ENCODE peak calls at places on chromosomes 11 and 22, in seven cellular contexts. One of them, this sample, is unnamed.

GRCh38 chr11:1298695-1299492 is 10.5 kb downstream of the TOLLIP start:
- DNase-seq in stimulated activated effector memory CD8-positive, alpha-beta T cell treated with anti-CD3 and anti-CD28 coated beads, Interleukin-12 subunit alpha, Interleukin-12 subunit beta, amount 100 ng/mL, for 72 hours: no peak
- DNase-seq in stimulated activated CD4-positive, alpha-beta T cell treated with anti-CD3 and anti-CD28 coated beads, Interleukin-12 subunit alpha, Interleukin-12 subunit beta, amount 100 ng/mL, for 4 hours: no peak
- DNase-seq in pancreas: peak
- DNase-seq in NCI-H1105: no peak
- DNase-seq in Calu3: peak
- DNase-seq in progenitor cell of endocrine pancreas: no peak
- DNase-seq in this sample: peak

GRCh38 chr11:128906185-128907065 is 15.3 kb downstream of the KCNJ5 start:
- DNase-seq in stimulated activated effector memory CD8-positive, alpha-beta T cell treated with anti-CD3 and anti-CD28 coated beads, Interleukin-12 subunit alpha, Interleukin-12 subunit beta, amount 100 ng/mL, for 72 hours: no peak
- DNase-seq in stimulated activated CD4-positive, alpha-beta T cell treated with anti-CD3 and anti-CD28 coated beads, Interleukin-12 subunit alpha, Interleukin-12 subunit beta, amount 100 ng/mL, for 4 hours: no peak
- DNase-seq in pancreas: no peak
- DNase-seq in NCI-H1105: no peak
- DNase-seq in Calu3: no peak
- DNase-seq in progenitor cell of endocrine pancreas: no peak
- DNase-seq in this sample: no peak

GRCh38 chr11:47981667-47982404 is 1.5 kb downstream of the PTPRJ start:
- DNase-seq in stimulated activated effector memory CD8-positive, alpha-beta T cell treated with anti-CD3 and anti-CD28 coated beads, Interleukin-12 subunit alpha, Interleukin-12 subunit beta, amount 100 ng/mL, for 72 hours: peak
- DNase-seq in stimulated activated CD4-positive, alpha-beta T cell treated with anti-CD3 and anti-CD28 coated beads, Interleukin-12 subunit alpha, Interleukin-12 subunit beta, amount 100 ng/mL, for 4 hours: no peak
- DNase-seq in pancreas: no peak
- DNase-seq in NCI-H1105: no peak
- DNase-seq in Calu3: no peak
- DNase-seq in progenitor cell of endocrine pancreas: no peak
- DNase-seq in this sample: no peak

GRCh38 chr22:27588273-27588672 is 213.3 kb downstream of the MN1 start:
- DNase-seq in stimulated activated effector memory CD8-positive, alpha-beta T cell treated with anti-CD3 and anti-CD28 coated beads, Interleukin-12 subunit alpha, Interleukin-12 subunit beta, amount 100 ng/mL, for 72 hours: no peak
- DNase-seq in stimulated activated CD4-positive, alpha-beta T cell treated with anti-CD3 and anti-CD28 coated beads, Interleukin-12 subunit alpha, Interleukin-12 subunit beta, amount 100 ng/mL, for 4 hours: no peak
- DNase-seq in pancreas: peak
- DNase-seq in NCI-H1105: no peak
- DNase-seq in Calu3: peak
- DNase-seq in progenitor cell of endocrine pancreas: peak
- DNase-seq in this sample: no peak

GRCh38 chr11:93958991-93959390 is 62.2 kb upstream of the HEPHL1 start:
- DNase-seq in stimulated activated effector memory CD8-positive, alpha-beta T cell treated with anti-CD3 and anti-CD28 coated beads, Interleukin-12 subunit alpha, Interleukin-12 subunit beta, amount 100 ng/mL, for 72 hours: no peak
- DNase-seq in stimulated activated CD4-positive, alpha-beta T cell treated with anti-CD3 and anti-CD28 coated beads, Interleukin-12 subunit alpha, Interleukin-12 subunit beta, amount 100 ng/mL, for 4 hours: no peak
- DNase-seq in pancreas: peak
- DNase-seq in NCI-H1105: peak
- DNase-seq in Calu3: no peak
- DNase-seq in progenitor cell of endocrine pancreas: no peak
- DNase-seq in this sample: no peak

GRCh38 chr11:102924851-102925380 is 30.6 kb downstream of the MMP13 start:
- DNase-seq in stimulated activated effector memory CD8-positive, alpha-beta T cell treated with anti-CD3 and anti-CD28 coated beads, Interleukin-12 subunit alpha, Interleukin-12 subunit beta, amount 100 ng/mL, for 72 hours: no peak
- DNase-seq in stimulated activated CD4-positive, alpha-beta T cell treated with anti-CD3 and anti-CD28 coated beads, Interleukin-12 subunit alpha, Interleukin-12 subunit beta, amount 100 ng/mL, for 4 hours: no peak
- DNase-seq in pancreas: no peak
- DNase-seq in NCI-H1105: no peak
- DNase-seq in Calu3: no peak
- DNase-seq in progenitor cell of endocrine pancreas: no peak
- DNase-seq in this sample: no peak

GRCh38 chr22:30204742-30205111 is 41.8 kb downstream of the LIF start:
- DNase-seq in stimulated activated effector memory CD8-positive, alpha-beta T cell treated with anti-CD3 and anti-CD28 coated beads, Interleukin-12 subunit alpha, Interleukin-12 subunit beta, amount 100 ng/mL, for 72 hours: no peak
- DNase-seq in stimulated activated CD4-positive, alpha-beta T cell treated with anti-CD3 and anti-CD28 coated beads, Interleukin-12 subunit alpha, Interleukin-12 subunit beta, amount 100 ng/mL, for 4 hours: no peak
- DNase-seq in pancreas: no peak
- DNase-seq in NCI-H1105: no peak
- DNase-seq in Calu3: no peak
- DNase-seq in progenitor cell of endocrine pancreas: no peak
- DNase-seq in this sample: peak

GRCh38 chr11:112555491-112556364 is 295.1 kb upstream of the PLET1 start:
- DNase-seq in stimulated activated effector memory CD8-positive, alpha-beta T cell treated with anti-CD3 and anti-CD28 coated beads, Interleukin-12 subunit alpha, Interleukin-12 subunit beta, amount 100 ng/mL, for 72 hours: peak
- DNase-seq in stimulated activated CD4-positive, alpha-beta T cell treated with anti-CD3 and anti-CD28 coated beads, Interleukin-12 subunit alpha, Interleukin-12 subunit beta, amount 100 ng/mL, for 4 hours: peak
- DNase-seq in pancreas: peak
- DNase-seq in NCI-H1105: peak
- DNase-seq in Calu3: peak
- DNase-seq in progenitor cell of endocrine pancreas: peak
- DNase-seq in this sample: peak

GRCh38 chr11:96126917-96127595 is 203.1 kb upstream of the MTMR2 start:
- DNase-seq in stimulated activated effector memory CD8-positive, alpha-beta T cell treated with anti-CD3 and anti-CD28 coated beads, Interleukin-12 subunit alpha, Interleukin-12 subunit beta, amount 100 ng/mL, for 72 hours: no peak
- DNase-seq in stimulated activated CD4-positive, alpha-beta T cell treated with anti-CD3 and anti-CD28 coated beads, Interleukin-12 subunit alpha, Interleukin-12 subunit beta, amount 100 ng/mL, for 4 hours: no peak
- DNase-seq in pancreas: no peak
- DNase-seq in NCI-H1105: peak
- DNase-seq in Calu3: no peak
- DNase-seq in progenitor cell of endocrine pancreas: no peak
- DNase-seq in this sample: no peak

GRCh38 chr11:63871962-63872832 is 33.3 kb downstream of the MARK2 start:
- DNase-seq in stimulated activated effector memory CD8-positive, alpha-beta T cell treated with anti-CD3 and anti-CD28 coated beads, Interleukin-12 subunit alpha, Interleukin-12 subunit beta, amount 100 ng/mL, for 72 hours: peak
- DNase-seq in stimulated activated CD4-positive, alpha-beta T cell treated with anti-CD3 and anti-CD28 coated beads, Interleukin-12 subunit alpha, Interleukin-12 subunit beta, amount 100 ng/mL, for 4 hours: no peak
- DNase-seq in pancreas: peak
- DNase-seq in NCI-H1105: no peak
- DNase-seq in Calu3: peak
- DNase-seq in progenitor cell of endocrine pancreas: peak
- DNase-seq in this sample: peak

GRCh38 chr22:30279389-30279788 is 9.9 kb downstream of the CASTOR1 start:
- DNase-seq in stimulated activated effector memory CD8-positive, alpha-beta T cell treated with anti-CD3 and anti-CD28 coated beads, Interleukin-12 subunit alpha, Interleukin-12 subunit beta, amount 100 ng/mL, for 72 hours: no peak
- DNase-seq in stimulated activated CD4-positive, alpha-beta T cell treated with anti-CD3 and anti-CD28 coated beads, Interleukin-12 subunit alpha, Interleukin-12 subunit beta, amount 100 ng/mL, for 4 hours: no peak
- DNase-seq in pancreas: no peak
- DNase-seq in NCI-H1105: no peak
- DNase-seq in Calu3: no peak
- DNase-seq in progenitor cell of endocrine pancreas: no peak
- DNase-seq in this sample: no peak

GRCh38 chr22:40043086-40043485 is 48.3 kb downstream of the FAM83F start:
- DNase-seq in stimulated activated effector memory CD8-positive, alpha-beta T cell treated with anti-CD3 and anti-CD28 coated beads, Interleukin-12 subunit alpha, Interleukin-12 subunit beta, amount 100 ng/mL, for 72 hours: no peak
- DNase-seq in stimulated activated CD4-positive, alpha-beta T cell treated with anti-CD3 and anti-CD28 coated beads, Interleukin-12 subunit alpha, Interleukin-12 subunit beta, amount 100 ng/mL, for 4 hours: no peak
- DNase-seq in pancreas: peak
- DNase-seq in NCI-H1105: no peak
- DNase-seq in Calu3: no peak
- DNase-seq in progenitor cell of endocrine pancreas: no peak
- DNase-seq in this sample: no peak

GRCh38 chr22:27460596-27461347 is 340.8 kb downstream of the MN1 start:
- DNase-seq in stimulated activated effector memory CD8-positive, alpha-beta T cell treated with anti-CD3 and anti-CD28 coated beads, Interleukin-12 subunit alpha, Interleukin-12 subunit beta, amount 100 ng/mL, for 72 hours: no peak
- DNase-seq in stimulated activated CD4-positive, alpha-beta T cell treated with anti-CD3 and anti-CD28 coated beads, Interleukin-12 subunit alpha, Interleukin-12 subunit beta, amount 100 ng/mL, for 4 hours: no peak
- DNase-seq in pancreas: no peak
- DNase-seq in NCI-H1105: no peak
- DNase-seq in Calu3: no peak
- DNase-seq in progenitor cell of endocrine pancreas: no peak
- DNase-seq in this sample: no peak

GRCh38 chr22:40518840-40519239 is 117.7 kb downstream of the MRTFA start:
- DNase-seq in stimulated activated effector memory CD8-positive, alpha-beta T cell treated with anti-CD3 and anti-CD28 coated beads, Interleukin-12 subunit alpha, Interleukin-12 subunit beta, amount 100 ng/mL, for 72 hours: no peak
- DNase-seq in stimulated activated CD4-positive, alpha-beta T cell treated with anti-CD3 and anti-CD28 coated beads, Interleukin-12 subunit alpha, Interleukin-12 subunit beta, amount 100 ng/mL, for 4 hours: no peak
- DNase-seq in pancreas: no peak
- DNase-seq in NCI-H1105: no peak
- DNase-seq in Calu3: no peak
- DNase-seq in progenitor cell of endocrine pancreas: no peak
- DNase-seq in this sample: no peak

GRCh38 chr11:64536396-64536935 is 54.6 kb upstream of the SLC22A12 start:
- DNase-seq in stimulated activated effector memory CD8-positive, alpha-beta T cell treated with anti-CD3 and anti-CD28 coated beads, Interleukin-12 subunit alpha, Interleukin-12 subunit beta, amount 100 ng/mL, for 72 hours: no peak
- DNase-seq in stimulated activated CD4-positive, alpha-beta T cell treated with anti-CD3 and anti-CD28 coated beads, Interleukin-12 subunit alpha, Interleukin-12 subunit beta, amount 100 ng/mL, for 4 hours: no peak
- DNase-seq in pancreas: no peak
- DNase-seq in NCI-H1105: no peak
- DNase-seq in Calu3: no peak
- DNase-seq in progenitor cell of endocrine pancreas: no peak
- DNase-seq in this sample: peak

GRCh38 chr11:130001491-130002351 is 914 bp downstream of the PRDM10 start:
- DNase-seq in stimulated activated effector memory CD8-positive, alpha-beta T cell treated with anti-CD3 and anti-CD28 coated beads, Interleukin-12 subunit alpha, Interleukin-12 subunit beta, amount 100 ng/mL, for 72 hours: no peak
- DNase-seq in stimulated activated CD4-positive, alpha-beta T cell treated with anti-CD3 and anti-CD28 coated beads, Interleukin-12 subunit alpha, Interleukin-12 subunit beta, amount 100 ng/mL, for 4 hours: peak
- DNase-seq in pancreas: no peak
- DNase-seq in NCI-H1105: peak
- DNase-seq in Calu3: peak
- DNase-seq in progenitor cell of endocrine pancreas: no peak
- DNase-seq in this sample: peak

GRCh38 chr11:105466582-105467228 is 143.2 kb upstream of the GRIA4 start:
- DNase-seq in stimulated activated effector memory CD8-positive, alpha-beta T cell treated with anti-CD3 and anti-CD28 coated beads, Interleukin-12 subunit alpha, Interleukin-12 subunit beta, amount 100 ng/mL, for 72 hours: no peak
- DNase-seq in stimulated activated CD4-positive, alpha-beta T cell treated with anti-CD3 and anti-CD28 coated beads, Interleukin-12 subunit alpha, Interleukin-12 subunit beta, amount 100 ng/mL, for 4 hours: no peak
- DNase-seq in pancreas: no peak
- DNase-seq in NCI-H1105: no peak
- DNase-seq in Calu3: peak
- DNase-seq in progenitor cell of endocrine pancreas: no peak
- DNase-seq in this sample: peak

GRCh38 chr11:126840201-126840886 is 160.2 kb downstream of the KIRREL3 start:
- DNase-seq in stimulated activated effector memory CD8-positive, alpha-beta T cell treated with anti-CD3 and anti-CD28 coated beads, Interleukin-12 subunit alpha, Interleukin-12 subunit beta, amount 100 ng/mL, for 72 hours: no peak
- DNase-seq in stimulated activated CD4-positive, alpha-beta T cell treated with anti-CD3 and anti-CD28 coated beads, Interleukin-12 subunit alpha, Interleukin-12 subunit beta, amount 100 ng/mL, for 4 hours: no peak
- DNase-seq in pancreas: no peak
- DNase-seq in NCI-H1105: no peak
- DNase-seq in Calu3: no peak
- DNase-seq in progenitor cell of endocrine pancreas: no peak
- DNase-seq in this sample: no peak

GRCh38 chr11:68900835-68901381 is 2.7 kb downstream of the MRPL21 start:
- DNase-seq in stimulated activated effector memory CD8-positive, alpha-beta T cell treated with anti-CD3 and anti-CD28 coated beads, Interleukin-12 subunit alpha, Interleukin-12 subunit beta, amount 100 ng/mL, for 72 hours: no peak
- DNase-seq in stimulated activated CD4-positive, alpha-beta T cell treated with anti-CD3 and anti-CD28 coated beads, Interleukin-12 subunit alpha, Interleukin-12 subunit beta, amount 100 ng/mL, for 4 hours: no peak
- DNase-seq in pancreas: no peak
- DNase-seq in NCI-H1105: no peak
- DNase-seq in Calu3: no peak
- DNase-seq in progenitor cell of endocrine pancreas: no peak
- DNase-seq in this sample: no peak

GRCh38 chr22:37559901-37560681 is at the start of gene CDC42EP1:
- DNase-seq in stimulated activated effector memory CD8-positive, alpha-beta T cell treated with anti-CD3 and anti-CD28 coated beads, Interleukin-12 subunit alpha, Interleukin-12 subunit beta, amount 100 ng/mL, for 72 hours: no peak
- DNase-seq in stimulated activated CD4-positive, alpha-beta T cell treated with anti-CD3 and anti-CD28 coated beads, Interleukin-12 subunit alpha, Interleukin-12 subunit beta, amount 100 ng/mL, for 4 hours: no peak
- DNase-seq in pancreas: peak
- DNase-seq in NCI-H1105: no peak
- DNase-seq in Calu3: peak
- DNase-seq in progenitor cell of endocrine pancreas: peak
- DNase-seq in this sample: peak

GRCh38 chr22:48555606-48556005 is 1272.1 kb downstream of the BRD1 start:
- DNase-seq in stimulated activated effector memory CD8-positive, alpha-beta T cell treated with anti-CD3 and anti-CD28 coated beads, Interleukin-12 subunit alpha, Interleukin-12 subunit beta, amount 100 ng/mL, for 72 hours: no peak
- DNase-seq in stimulated activated CD4-positive, alpha-beta T cell treated with anti-CD3 and anti-CD28 coated beads, Interleukin-12 subunit alpha, Interleukin-12 subunit beta, amount 100 ng/mL, for 4 hours: no peak
- DNase-seq in pancreas: no peak
- DNase-seq in NCI-H1105: no peak
- DNase-seq in Calu3: no peak
- DNase-seq in progenitor cell of endocrine pancreas: no peak
- DNase-seq in this sample: no peak

GRCh38 chr11:69489031-69489745 is 7.7 kb downstream of the LINC01488 start:
- DNase-seq in stimulated activated effector memory CD8-positive, alpha-beta T cell treated with anti-CD3 and anti-CD28 coated beads, Interleukin-12 subunit alpha, Interleukin-12 subunit beta, amount 100 ng/mL, for 72 hours: no peak
- DNase-seq in stimulated activated CD4-positive, alpha-beta T cell treated with anti-CD3 and anti-CD28 coated beads, Interleukin-12 subunit alpha, Interleukin-12 subunit beta, amount 100 ng/mL, for 4 hours: no peak
- DNase-seq in pancreas: no peak
- DNase-seq in NCI-H1105: no peak
- DNase-seq in Calu3: no peak
- DNase-seq in progenitor cell of endocrine pancreas: no peak
- DNase-seq in this sample: no peak

GRCh38 chr11:78379039-78379670 is 38.5 kb downstream of the GAB2 start:
- DNase-seq in stimulated activated effector memory CD8-positive, alpha-beta T cell treated with anti-CD3 and anti-CD28 coated beads, Interleukin-12 subunit alpha, Interleukin-12 subunit beta, amount 100 ng/mL, for 72 hours: no peak
- DNase-seq in stimulated activated CD4-positive, alpha-beta T cell treated with anti-CD3 and anti-CD28 coated beads, Interleukin-12 subunit alpha, Interleukin-12 subunit beta, amount 100 ng/mL, for 4 hours: no peak
- DNase-seq in pancreas: no peak
- DNase-seq in NCI-H1105: no peak
- DNase-seq in Calu3: no peak
- DNase-seq in progenitor cell of endocrine pancreas: no peak
- DNase-seq in this sample: no peak

GRCh38 chr11:67606150-67606476 is 623 bp upstream of the NDUFV1 start:
- DNase-seq in stimulated activated effector memory CD8-positive, alpha-beta T cell treated with anti-CD3 and anti-CD28 coated beads, Interleukin-12 subunit alpha, Interleukin-12 subunit beta, amount 100 ng/mL, for 72 hours: no peak
- DNase-seq in stimulated activated CD4-positive, alpha-beta T cell treated with anti-CD3 and anti-CD28 coated beads, Interleukin-12 subunit alpha, Interleukin-12 subunit beta, amount 100 ng/mL, for 4 hours: no peak
- DNase-seq in pancreas: no peak
- DNase-seq in NCI-H1105: no peak
- DNase-seq in Calu3: no peak
- DNase-seq in progenitor cell of endocrine pancreas: no peak
- DNase-seq in this sample: no peak

GRCh38 chr22:25853078-25853477 is 111.1 kb downstream of the MYO18B start:
- DNase-seq in stimulated activated effector memory CD8-positive, alpha-beta T cell treated with anti-CD3 and anti-CD28 coated beads, Interleukin-12 subunit alpha, Interleukin-12 subunit beta, amount 100 ng/mL, for 72 hours: no peak
- DNase-seq in stimulated activated CD4-positive, alpha-beta T cell treated with anti-CD3 and anti-CD28 coated beads, Interleukin-12 subunit alpha, Interleukin-12 subunit beta, amount 100 ng/mL, for 4 hours: no peak
- DNase-seq in pancreas: no peak
- DNase-seq in NCI-H1105: no peak
- DNase-seq in Calu3: no peak
- DNase-seq in progenitor cell of endocrine pancreas: no peak
- DNase-seq in this sample: no peak

GRCh38 chr11:123020968-123021367 is 39.3 kb upstream of the BSX start:
- DNase-seq in stimulated activated effector memory CD8-positive, alpha-beta T cell treated with anti-CD3 and anti-CD28 coated beads, Interleukin-12 subunit alpha, Interleukin-12 subunit beta, amount 100 ng/mL, for 72 hours: peak
- DNase-seq in stimulated activated CD4-positive, alpha-beta T cell treated with anti-CD3 and anti-CD28 coated beads, Interleukin-12 subunit alpha, Interleukin-12 subunit beta, amount 100 ng/mL, for 4 hours: peak
- DNase-seq in pancreas: no peak
- DNase-seq in NCI-H1105: peak
- DNase-seq in Calu3: peak
- DNase-seq in progenitor cell of endocrine pancreas: no peak
- DNase-seq in this sample: peak

GRCh38 chr11:12989428-12990242 is 19.5 kb upstream of the RASSF10 start:
- DNase-seq in stimulated activated effector memory CD8-positive, alpha-beta T cell treated with anti-CD3 and anti-CD28 coated beads, Interleukin-12 subunit alpha, Interleukin-12 subunit beta, amount 100 ng/mL, for 72 hours: no peak
- DNase-seq in stimulated activated CD4-positive, alpha-beta T cell treated with anti-CD3 and anti-CD28 coated beads, Interleukin-12 subunit alpha, Interleukin-12 subunit beta, amount 100 ng/mL, for 4 hours: no peak
- DNase-seq in pancreas: no peak
- DNase-seq in NCI-H1105: peak
- DNase-seq in Calu3: no peak
- DNase-seq in progenitor cell of endocrine pancreas: no peak
- DNase-seq in this sample: no peak

GRCh38 chr11:130020323-130020722 is 17.7 kb upstream of the PRDM10 start:
- DNase-seq in stimulated activated effector memory CD8-positive, alpha-beta T cell treated with anti-CD3 and anti-CD28 coated beads, Interleukin-12 subunit alpha, Interleukin-12 subunit beta, amount 100 ng/mL, for 72 hours: no peak
- DNase-seq in stimulated activated CD4-positive, alpha-beta T cell treated with anti-CD3 and anti-CD28 coated beads, Interleukin-12 subunit alpha, Interleukin-12 subunit beta, amount 100 ng/mL, for 4 hours: no peak
- DNase-seq in pancreas: no peak
- DNase-seq in NCI-H1105: no peak
- DNase-seq in Calu3: no peak
- DNase-seq in progenitor cell of endocrine pancreas: no peak
- DNase-seq in this sample: no peak

GRCh38 chr22:38879102-38879729 is 7.2 kb upstream of the CBX6 start:
- DNase-seq in stimulated activated effector memory CD8-positive, alpha-beta T cell treated with anti-CD3 and anti-CD28 coated beads, Interleukin-12 subunit alpha, Interleukin-12 subunit beta, amount 100 ng/mL, for 72 hours: peak
- DNase-seq in stimulated activated CD4-positive, alpha-beta T cell treated with anti-CD3 and anti-CD28 coated beads, Interleukin-12 subunit alpha, Interleukin-12 subunit beta, amount 100 ng/mL, for 4 hours: no peak
- DNase-seq in pancreas: no peak
- DNase-seq in NCI-H1105: no peak
- DNase-seq in Calu3: no peak
- DNase-seq in progenitor cell of endocrine pancreas: no peak
- DNase-seq in this sample: no peak

GRCh38 chr22:34804588-34804987 is 261.4 kb upstream of the ISX start:
- DNase-seq in stimulated activated effector memory CD8-positive, alpha-beta T cell treated with anti-CD3 and anti-CD28 coated beads, Interleukin-12 subunit alpha, Interleukin-12 subunit beta, amount 100 ng/mL, for 72 hours: no peak
- DNase-seq in stimulated activated CD4-positive, alpha-beta T cell treated with anti-CD3 and anti-CD28 coated beads, Interleukin-12 subunit alpha, Interleukin-12 subunit beta, amount 100 ng/mL, for 4 hours: no peak
- DNase-seq in pancreas: no peak
- DNase-seq in NCI-H1105: no peak
- DNase-seq in Calu3: no peak
- DNase-seq in progenitor cell of endocrine pancreas: no peak
- DNase-seq in this sample: no peak

GRCh38 chr11:16767137-16767536 is 28.7 kb downstream of the C11orf58 start:
- DNase-seq in stimulated activated effector memory CD8-positive, alpha-beta T cell treated with anti-CD3 and anti-CD28 coated beads, Interleukin-12 subunit alpha, Interleukin-12 subunit beta, amount 100 ng/mL, for 72 hours: no peak
- DNase-seq in stimulated activated CD4-positive, alpha-beta T cell treated with anti-CD3 and anti-CD28 coated beads, Interleukin-12 subunit alpha, Interleukin-12 subunit beta, amount 100 ng/mL, for 4 hours: no peak
- DNase-seq in pancreas: no peak
- DNase-seq in NCI-H1105: no peak
- DNase-seq in Calu3: no peak
- DNase-seq in progenitor cell of endocrine pancreas: no peak
- DNase-seq in this sample: no peak

GRCh38 chr11:102047305-102047924 is at the start of gene CFAP300:
- DNase-seq in stimulated activated effector memory CD8-positive, alpha-beta T cell treated with anti-CD3 and anti-CD28 coated beads, Interleukin-12 subunit alpha, Interleukin-12 subunit beta, amount 100 ng/mL, for 72 hours: peak
- DNase-seq in stimulated activated CD4-positive, alpha-beta T cell treated with anti-CD3 and anti-CD28 coated beads, Interleukin-12 subunit alpha, Interleukin-12 subunit beta, amount 100 ng/mL, for 4 hours: peak
- DNase-seq in pancreas: peak
- DNase-seq in NCI-H1105: peak
- DNase-seq in Calu3: peak
- DNase-seq in progenitor cell of endocrine pancreas: peak
- DNase-seq in this sample: peak

GRCh38 chr11:73384871-73385692 is 8.9 kb downstream of the RELT start:
- DNase-seq in stimulated activated effector memory CD8-positive, alpha-beta T cell treated with anti-CD3 and anti-CD28 coated beads, Interleukin-12 subunit alpha, Interleukin-12 subunit beta, amount 100 ng/mL, for 72 hours: no peak
- DNase-seq in stimulated activated CD4-positive, alpha-beta T cell treated with anti-CD3 and anti-CD28 coated beads, Interleukin-12 subunit alpha, Interleukin-12 subunit beta, amount 100 ng/mL, for 4 hours: no peak
- DNase-seq in pancreas: no peak
- DNase-seq in NCI-H1105: no peak
- DNase-seq in Calu3: no peak
- DNase-seq in progenitor cell of endocrine pancreas: no peak
- DNase-seq in this sample: peak

GRCh38 chr11:122229611-122230386 is 113.8 kb upstream of the BLID start:
- DNase-seq in stimulated activated effector memory CD8-positive, alpha-beta T cell treated with anti-CD3 and anti-CD28 coated beads, Interleukin-12 subunit alpha, Interleukin-12 subunit beta, amount 100 ng/mL, for 72 hours: no peak
- DNase-seq in stimulated activated CD4-positive, alpha-beta T cell treated with anti-CD3 and anti-CD28 coated beads, Interleukin-12 subunit alpha, Interleukin-12 subunit beta, amount 100 ng/mL, for 4 hours: no peak
- DNase-seq in pancreas: no peak
- DNase-seq in NCI-H1105: no peak
- DNase-seq in Calu3: no peak
- DNase-seq in progenitor cell of endocrine pancreas: no peak
- DNase-seq in this sample: no peak

GRCh38 chr11:22387126-22387525 is 48.9 kb downstream of the SLC17A6 start:
- DNase-seq in stimulated activated effector memory CD8-positive, alpha-beta T cell treated with anti-CD3 and anti-CD28 coated beads, Interleukin-12 subunit alpha, Interleukin-12 subunit beta, amount 100 ng/mL, for 72 hours: no peak
- DNase-seq in stimulated activated CD4-positive, alpha-beta T cell treated with anti-CD3 and anti-CD28 coated beads, Interleukin-12 subunit alpha, Interleukin-12 subunit beta, amount 100 ng/mL, for 4 hours: no peak
- DNase-seq in pancreas: no peak
- DNase-seq in NCI-H1105: no peak
- DNase-seq in Calu3: no peak
- DNase-seq in progenitor cell of endocrine pancreas: no peak
- DNase-seq in this sample: no peak

GRCh38 chr11:85742873-85743275 is 56.9 kb upstream of the CCDC89 start:
- DNase-seq in stimulated activated effector memory CD8-positive, alpha-beta T cell treated with anti-CD3 and anti-CD28 coated beads, Interleukin-12 subunit alpha, Interleukin-12 subunit beta, amount 100 ng/mL, for 72 hours: no peak
- DNase-seq in stimulated activated CD4-positive, alpha-beta T cell treated with anti-CD3 and anti-CD28 coated beads, Interleukin-12 subunit alpha, Interleukin-12 subunit beta, amount 100 ng/mL, for 4 hours: no peak
- DNase-seq in pancreas: no peak
- DNase-seq in NCI-H1105: no peak
- DNase-seq in Calu3: peak
- DNase-seq in progenitor cell of endocrine pancreas: no peak
- DNase-seq in this sample: no peak

GRCh38 chr11:67120881-67121710 is 2.0 kb downstream of the KDM2A start:
- DNase-seq in stimulated activated effector memory CD8-positive, alpha-beta T cell treated with anti-CD3 and anti-CD28 coated beads, Interleukin-12 subunit alpha, Interleukin-12 subunit beta, amount 100 ng/mL, for 72 hours: peak
- DNase-seq in stimulated activated CD4-positive, alpha-beta T cell treated with anti-CD3 and anti-CD28 coated beads, Interleukin-12 subunit alpha, Interleukin-12 subunit beta, amount 100 ng/mL, for 4 hours: no peak
- DNase-seq in pancreas: no peak
- DNase-seq in NCI-H1105: no peak
- DNase-seq in Calu3: no peak
- DNase-seq in progenitor cell of endocrine pancreas: no peak
- DNase-seq in this sample: peak

GRCh38 chr11:86395061-86395551 is 20.4 kb downstream of the CCDC81 start:
- DNase-seq in stimulated activated effector memory CD8-positive, alpha-beta T cell treated with anti-CD3 and anti-CD28 coated beads, Interleukin-12 subunit alpha, Interleukin-12 subunit beta, amount 100 ng/mL, for 72 hours: no peak
- DNase-seq in stimulated activated CD4-positive, alpha-beta T cell treated with anti-CD3 and anti-CD28 coated beads, Interleukin-12 subunit alpha, Interleukin-12 subunit beta, amount 100 ng/mL, for 4 hours: no peak
- DNase-seq in pancreas: no peak
- DNase-seq in NCI-H1105: no peak
- DNase-seq in Calu3: no peak
- DNase-seq in progenitor cell of endocrine pancreas: no peak
- DNase-seq in this sample: peak

This sample was measured in mesenchymal stem cell.